ENCODE peak calls at places on chromosomes 2 and 18, in five cellular contexts. P is mammary epithelial cell, Z is Peyer's patch, K is body of pancreas, Q is hepatocyte. E is an unnamed sample.

GRCh38 chr2:128562471-128563347 is 244.0 kb upstream of the HS6ST1 start:
- DNase-seq in P (no peak), Z (no peak), K (no peak), Q (no peak), E (no peak)

GRCh38 chr2:68831688-68832087 is 39.5 kb downstream of the BMP10 start:
- DNase-seq in P (no peak), Z (no peak), K (no peak), Q (no peak), E (no peak)

GRCh38 chr2:177314722-177315264 is 50.3 kb upstream of the NFE2L2 start:
- DNase-seq in P (no peak), Z (no peak), K (no peak), Q (no peak), E (no peak)

GRCh38 chr2:150909613-150910012 is 352.1 kb downstream of the RBM43 start:
- DNase-seq in P (no peak), Z (no peak), K (no peak), Q (no peak), E (no peak)

GRCh38 chr18:58263055-58263732 is 219.2 kb downstream of the NEDD4L start:
- DNase-seq in P (peak; percentile 84), Z (no peak), K (peak; percentile 62), Q (peak; percentile 58), E (no peak)

GRCh38 chr2:11371099-11371937 is 26.9 kb upstream of the ROCK2 start:
- DNase-seq in P (no peak), Z (peak; percentile 72), K (no peak), Q (no peak), E (no peak)

GRCh38 chr2:239298126-239298804 is 102.6 kb downstream of the HDAC4 start:
- DNase-seq in P (no peak), Z (peak; percentile 82), K (no peak), Q (no peak), E (peak; percentile 17)

GRCh38 chr2:98027955-98028593 is 32.3 kb upstream of the TMEM131 start:
- DNase-seq in P (no peak), Z (no peak), K (no peak), Q (no peak), E (no peak)

GRCh38 chr18:1488957-1489356 is 584.3 kb downstream of the ADCYAP1 start:
- DNase-seq in P (no peak), Z (no peak), K (no peak), Q (no peak), E (no peak)

GRCh38 chr2:62426005-62426912 is 79.7 kb downstream of the TMEM17 start:
- DNase-seq in P (no peak), Z (no peak), K (no peak), Q (no peak), E (no peak)

GRCh38 chr18:24427484-24427883 is 1.0 kb downstream of the IMPACT start:
- DNase-seq in P (peak; percentile 12), Z (no peak), K (no peak), Q (no peak), E (no peak)

GRCh38 chr18:11852048-11852341 is 782 bp downstream of the CHMP1B start:
- DNase-seq in P (no peak), Z (no peak), K (no peak), Q (no peak), E (no peak)

GRCh38 chr2:240296611-240297552 is 138.6 kb upstream of the GPC1 start:
- DNase-seq in P (no peak), Z (no peak), K (no peak), Q (no peak), E (peak; percentile 55)

GRCh38 chr18:68177807-68178702 is 536.9 kb downstream of the TMX3 start:
- DNase-seq in P (peak; percentile 91), Z (no peak), K (peak; percentile 49), Q (peak; percentile 43), E (no peak)

GRCh38 chr18:7089369-7089768 is 28.2 kb downstream of the LAMA1 start:
- DNase-seq in P (no peak), Z (no peak), K (no peak), Q (no peak), E (no peak)

GRCh38 chr2:47561906-47562305 is 158.9 kb downstream of the MSH2 start:
- DNase-seq in P (peak; percentile 14), Z (no peak), K (no peak), Q (no peak), E (no peak)

GRCh38 chr2:182372661-182373060 is 54.2 kb downstream of the PDE1A start:
- DNase-seq in P (peak; percentile 86), Z (no peak), K (peak; percentile 36), Q (peak; percentile 56), E (peak; percentile 73)

GRCh38 chr18:40692871-40693270 is 1262.2 kb upstream of the PIK3C3 start:
- DNase-seq in P (no peak), Z (no peak), K (no peak), Q (no peak), E (no peak)

GRCh38 chr2:215521031-215521430 is 85.2 kb upstream of the FN1 start:
- DNase-seq in P (no peak), Z (no peak), K (no peak), Q (no peak), E (no peak)

GRCh38 chr18:63111549-63112402 is 207.8 kb downstream of the BCL2 start:
- DNase-seq in P (no peak), Z (peak; percentile 64), K (peak; percentile 54), Q (no peak), E (no peak)

GRCh38 chr18:56173542-56174220 is 464.7 kb downstream of the TXNL1 start:
- DNase-seq in P (no peak), Z (no peak), K (no peak), Q (no peak), E (no peak)

GRCh38 chr2:98915751-98916358 is 20.2 kb downstream of the CRACDL start:
- DNase-seq in P (peak; percentile 84), Z (peak; percentile 11), K (no peak), Q (no peak), E (peak; percentile 4)

GRCh38 chr2:223759569-223760430 is 77.6 kb downstream of the AP1S3 start:
- DNase-seq in P (peak; percentile 97), Z (no peak), K (peak; percentile 24), Q (peak; percentile 75), E (no peak)

GRCh38 chr2:118264591-118264990 is 176.3 kb downstream of the INSIG2 start:
- DNase-seq in P (no peak), Z (no peak), K (no peak), Q (no peak), E (no peak)

GRCh38 chr2:30421551-30422436 is 25.3 kb upstream of the LCLAT1 start:
- DNase-seq in P (peak; percentile 27), Z (no peak), K (no peak), Q (peak; percentile 57), E (no peak)

GRCh38 chr2:29165362-29166236 is 50.4 kb downstream of the CLIP4 start:
- DNase-seq in P (peak; percentile 50), Z (no peak), K (no peak), Q (peak; percentile 13), E (no peak)

GRCh38 chr2:120589782-120590608 is 145.7 kb upstream of the GLI2 start:
- DNase-seq in P (peak; percentile 78), Z (no peak), K (no peak), Q (peak; percentile 55), E (no peak)

GRCh38 chr18:52499646-52500045 is 159.6 kb downstream of the DCC start:
- DNase-seq in P (no peak), Z (no peak), K (no peak), Q (peak; percentile 41), E (no peak)

GRCh38 chr2:96816127-96816835 is at the start of gene CNNM3:
- DNase-seq in P (peak; percentile 94), Z (peak; percentile 98), K (peak; percentile 96), Q (peak; percentile 97), E (peak; percentile 98)
- H3K27ac ChIP-seq in P (no peak within 1 kb of the TSS), Z (peak within 1 kb of the TSS; percentile 100), K (peak within 1 kb of the TSS; percentile 94), Q (peak within 1 kb of the TSS; percentile 98), E (peak within 1 kb of the TSS; percentile 95)

GRCh38 chr2:85759257-85759613 is 5.4 kb downstream of the ATOH8 start:
- DNase-seq in P (no peak), Z (no peak), K (no peak), Q (no peak), E (no peak)
- H3K4me3 ChIP-seq in P (no peak overlapping the region), Z (no peak overlapping the region), K (no peak overlapping the region), Q (no peak overlapping the region), E (peak overlapping the region; percentile 92)

GRCh38 chr2:10029875-10030223 is 13.5 kb upstream of the KLF11 start:
- DNase-seq in P (no peak), Z (no peak), K (no peak), Q (no peak), E (no peak)
- H3K27ac ChIP-seq in P (no peak overlapping the region), Z (no peak overlapping the region), K (peak overlapping the region; percentile 59), Q (no peak overlapping the region), E (no peak overlapping the region)

DNA sequence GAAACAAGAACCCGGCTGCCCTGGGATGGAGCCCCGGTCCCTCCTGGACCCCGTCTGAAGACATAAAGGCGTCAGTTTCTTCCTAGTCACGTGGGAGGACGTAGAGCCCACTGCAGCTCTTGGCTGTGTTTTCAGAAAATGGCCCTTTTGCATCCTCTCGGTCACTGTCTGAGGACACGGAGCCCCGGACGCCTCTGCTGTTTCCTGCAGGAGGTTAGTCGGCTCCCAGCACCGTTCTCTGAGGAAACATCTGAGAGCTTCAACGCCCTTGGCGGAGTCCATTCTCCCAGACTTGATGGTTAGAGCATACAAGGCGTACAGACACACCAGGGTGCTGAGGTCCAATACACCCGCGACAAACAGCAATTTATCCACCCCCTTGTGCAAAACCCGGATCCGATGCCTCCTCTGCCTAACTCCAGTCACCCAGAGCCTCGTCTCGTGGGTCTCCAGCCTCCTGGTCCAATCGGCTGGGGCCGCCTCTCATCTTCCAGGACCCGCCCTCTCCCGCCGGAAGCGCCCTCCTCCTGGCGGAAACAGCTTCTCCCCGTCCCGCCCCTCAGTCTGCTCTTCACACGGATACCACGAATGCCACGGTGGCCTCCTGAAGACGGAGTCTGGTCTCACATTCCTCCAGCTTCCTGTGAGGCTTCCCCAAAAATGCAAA is 119.4 kb downstream of the TMEM18 start:
- DNase-seq in P (no peak), Z (no peak), K (no peak), Q (no peak), E (no peak)
- H3K4me3 ChIP-seq in P (no peak overlapping the region), Z (no peak overlapping the region), K (no peak overlapping the region), Q (no peak overlapping the region), E (peak overlapping the region; percentile 12)

GRCh38 chr2:13003500-13003899 is 286.8 kb downstream of the TRIB2 start:
- DNase-seq in P (no peak), Z (no peak), K (no peak), Q (no peak), E (no peak)

GRCh38 chr2:13006829-13007715 is 290.3 kb downstream of the TRIB2 start:
- DNase-seq in P (peak; percentile 40), Z (peak; percentile 73), K (peak; percentile 70), Q (peak; percentile 85), E (peak; percentile 38)

GRCh38 chr2:13005048-13005447 is 288.3 kb downstream of the TRIB2 start:
- DNase-seq in P (no peak), Z (no peak), K (no peak), Q (no peak), E (no peak)

GRCh38 chr2:13006407-13006806 is 289.7 kb downstream of the TRIB2 start:
- DNase-seq in P (no peak), Z (no peak), K (no peak), Q (no peak), E (no peak)

DNA sequence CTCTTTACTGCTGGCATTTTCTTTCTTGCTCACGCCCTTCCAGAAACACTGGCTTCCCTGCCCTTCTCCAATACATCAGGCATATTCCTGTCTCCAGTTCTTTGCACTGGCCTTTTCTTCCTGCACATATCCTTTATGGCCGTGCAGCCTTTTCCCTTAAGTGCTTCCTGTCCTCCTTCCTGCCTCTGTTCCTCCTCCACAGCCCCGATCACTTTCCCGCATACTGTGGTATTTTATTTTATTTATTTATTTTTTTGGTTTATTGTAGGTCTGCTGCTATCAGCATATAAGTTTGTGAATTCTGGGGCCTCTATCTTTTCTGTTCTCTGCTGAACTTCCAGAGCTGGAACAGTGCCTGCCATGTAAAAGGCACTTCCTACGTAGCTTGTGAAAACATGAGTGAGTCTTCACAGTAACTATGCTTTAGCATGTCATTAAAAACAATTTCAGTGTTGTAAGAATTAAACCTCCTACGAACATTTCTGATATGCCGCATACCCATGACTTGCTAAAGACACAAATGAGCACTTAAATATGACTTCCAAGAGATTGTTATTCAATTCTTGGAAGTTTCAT is 289.1 kb downstream of the TRIB2 start:
- DNase-seq in P (no peak), Z (no peak), K (no peak), Q (no peak), E (no peak)
- H3K27ac ChIP-seq in P (no peak overlapping the region), Z (no peak overlapping the region), K (no peak overlapping the region), Q (no peak overlapping the region), E (no peak overlapping the region)

E was measured in tibial artery.